ENCODE peak calls at places on chromosomes 4 and X, in four cellular contexts. X is IMR-90, T is mesendoderm, M is neuronal stem cell. P is an unnamed sample.

GRCh38 chr4:184453402-184454160 is 20.8 kb downstream of the IRF2 start:
- DNase-seq in X (peak), T (peak), M (no peak), P (no peak)

GRCh38 chrX:23662853-23663252 is 4.4 kb upstream of the PRDX4 start:
- DNase-seq in X (peak), T (no peak), M (no peak), P (no peak)

GRCh38 chrX:31329298-31329697 is 257.5 kb upstream of the FTHL17 start:
- DNase-seq in X (peak), T (no peak), M (no peak), P (no peak)

GRCh38 chrX:102867254-102867653 is 69.8 kb upstream of the RAB40AL start:
- DNase-seq in X (no peak), T (no peak), M (no peak), P (no peak)

GRCh38 chr4:151043803-151044535 is 28.9 kb upstream of the LRBA start:
- DNase-seq in X (peak), T (no peak), M (no peak), P (no peak)

GRCh38 chrX:135086197-135086854 is 34.0 kb downstream of the ETDB start:
- DNase-seq in X (peak), T (peak), M (peak), P (peak)

GRCh38 chrX:120625366-120625765 is 4.5 kb downstream of the C1GALT1C1 start:
- DNase-seq in X (no peak), T (no peak), M (no peak), P (no peak)

GRCh38 chr4:169345207-169345788 is 74.5 kb upstream of the SH3RF1 start:
- DNase-seq in X (peak), T (no peak), M (no peak), P (no peak)

GRCh38 chr4:3250956-3251690 is 2.2 kb downstream of the MSANTD1 start:
- DNase-seq in X (no peak), T (peak), M (no peak), P (peak)

GRCh38 chr4:173522160-173522873 is 7.7 kb downstream of the HAND2 start:
- DNase-seq in X (peak), T (peak), M (no peak), P (peak)

GRCh38 chrX:134580947-134581346 is 77.3 kb downstream of the PLAC1 start:
- DNase-seq in X (peak), T (no peak), M (no peak), P (no peak)

GRCh38 chr4:3320361-3321023 is 27.7 kb downstream of the RGS12 start:
- DNase-seq in X (no peak), T (no peak), M (no peak), P (peak)

GRCh38 chr4:68864438-68865177 is 48.8 kb downstream of the UGT2B10 start:
- DNase-seq in X (no peak), T (no peak), M (no peak), P (no peak)

DNA sequence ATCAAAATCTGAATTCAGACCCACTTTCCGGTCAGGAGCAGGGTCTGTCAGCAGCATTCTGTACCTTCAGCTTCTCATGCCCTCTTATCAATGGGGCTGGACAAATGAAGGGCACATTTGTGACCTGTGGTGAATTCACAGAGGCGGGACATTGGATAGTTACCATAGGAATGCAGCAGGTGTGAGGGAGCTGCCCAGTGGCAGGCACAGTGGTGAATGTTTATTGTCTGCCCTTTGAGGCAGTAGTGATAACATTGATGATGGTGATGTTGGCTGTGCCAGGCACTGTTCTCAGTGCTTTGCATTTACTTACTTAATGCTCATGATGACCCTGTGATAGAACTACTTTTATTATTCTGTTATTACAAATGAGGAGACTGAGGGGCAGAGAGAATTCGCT is 101.2 kb upstream of the KIT start:
- DNase-seq in X (no peak), T (no peak), M (no peak), P (no peak)
- H2AK5ac ChIP-seq in X (peak), T (no peak), M (no peak), P (no peak)

GRCh38 chr4:73703320-73703719 is 37.0 kb upstream of the CXCL8 start:
- DNase-seq in X (no peak), T (no peak), M (no peak), P (no peak)
- H2AK5ac ChIP-seq in X (peak), T (no peak), M (no peak), P (no peak)

GRCh38 chr4:931194-931959 is 739 bp downstream of the GAK start:
- DNase-seq in X (peak), T (no peak), M (no peak), P (no peak)
- H2AK5ac ChIP-seq in X (peak), T (no peak), M (peak), P (no peak)

GRCh38 chr4:10334506-10335028 is 122.7 kb downstream of the ZNF518B start:
- DNase-seq in X (no peak), T (no peak), M (no peak), P (no peak)

GRCh38 chr4:10335050-10335449 is 122.2 kb downstream of the ZNF518B start:
- DNase-seq in X (no peak), T (no peak), M (no peak), P (no peak)

GRCh38 chr4:10333942-10334341 is 123.3 kb downstream of the ZNF518B start:
- DNase-seq in X (no peak), T (peak), M (no peak), P (peak)

GRCh38 chr4:10336471-10336870 is 120.8 kb downstream of the ZNF518B start:
- DNase-seq in X (no peak), T (peak), M (no peak), P (no peak)
- H2AK5ac ChIP-seq in X (no peak), T (no peak), M (no peak), P (no peak)

DNA sequence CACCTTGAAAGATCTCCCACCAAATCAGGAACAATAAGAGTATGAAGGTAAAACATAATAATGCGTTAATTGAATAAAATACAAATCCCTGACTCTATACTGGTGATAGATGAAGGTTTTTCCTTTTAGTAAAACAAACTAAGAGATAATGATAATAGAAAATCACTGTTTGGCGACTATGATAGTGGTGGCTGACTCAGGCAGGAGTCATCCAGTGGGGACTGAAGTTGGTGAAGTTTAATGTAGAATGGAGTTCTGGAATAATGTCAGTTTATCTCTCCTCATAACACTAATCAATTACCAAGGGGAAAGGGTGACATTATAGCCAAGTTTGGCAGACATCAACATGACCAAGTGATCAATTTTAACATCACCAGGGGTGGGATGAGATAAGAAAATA is 21.3 kb downstream of the ABCG2 start:
- DNase-seq in X (peak), T (no peak), M (no peak), P (no peak)
- H2AK5ac ChIP-seq in X (peak), T (no peak), M (no peak), P (no peak)

DNA sequence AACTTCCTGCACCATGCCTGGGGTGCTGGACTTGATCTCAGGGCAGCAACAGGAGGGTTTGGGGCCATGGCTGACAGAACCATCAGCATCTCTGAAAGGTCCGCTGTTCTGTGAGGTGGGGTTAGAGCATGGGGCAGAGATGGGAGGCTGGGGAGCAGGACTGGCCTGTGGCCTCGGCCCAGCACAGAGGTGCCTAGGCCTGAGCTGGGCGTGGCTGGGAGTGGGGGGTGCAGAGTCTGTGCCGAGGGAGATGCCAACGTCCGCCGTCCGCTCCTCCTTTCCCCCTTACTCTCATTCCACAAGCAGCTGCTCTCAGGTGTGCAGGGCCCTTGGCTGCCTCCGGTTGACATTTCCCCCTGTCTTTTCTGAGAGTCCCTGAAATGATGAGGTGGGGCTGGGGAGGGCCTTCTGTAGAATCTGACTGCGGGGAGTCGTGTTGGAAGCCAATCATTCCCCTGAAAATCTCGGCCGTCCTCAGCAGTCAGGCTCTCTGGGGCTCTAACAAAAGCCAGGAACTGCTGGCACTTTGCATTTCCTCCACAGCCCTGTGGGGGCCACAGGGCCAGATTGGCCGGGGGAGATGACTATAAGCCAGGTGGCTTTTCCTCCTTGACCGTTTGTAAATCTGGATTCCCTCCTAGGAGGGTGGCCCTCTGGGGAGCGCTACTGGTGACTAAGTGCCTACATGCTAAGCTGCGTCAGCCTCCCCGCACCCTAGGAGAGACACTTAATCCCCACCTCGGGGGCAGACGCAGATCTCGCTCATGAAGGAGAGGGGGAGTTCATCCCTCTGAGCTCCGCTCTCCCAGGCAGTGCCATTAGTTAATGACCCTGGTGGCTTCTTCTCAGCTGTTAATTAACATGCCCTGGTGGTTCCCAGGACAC is 41.2 kb downstream of the EVC start:
- DNase-seq in X (peak), T (peak), M (peak), P (peak)
- H2AK5ac ChIP-seq in X (peak), T (no peak), M (no peak), P (no peak)

GRCh38 chr4:140298001-140298400 is 75.4 kb upstream of the SCOC start:
- DNase-seq in X (no peak), T (no peak), M (no peak), P (no peak)
- H2AK5ac ChIP-seq in X (peak), T (no peak), M (no peak), P (no peak)

GRCh38 chr4:4542824-4543485 is 1.1 kb upstream of the STX18 start:
- DNase-seq in X (no peak), T (peak), M (no peak), P (no peak)

GRCh38 chr4:4541040-4541631 is 712 bp downstream of the STX18 start:
- DNase-seq in X (peak), T (peak), M (no peak), P (no peak)

GRCh38 chr4:4541661-4542570 is at the start of gene STX18:
- DNase-seq in X (peak), T (peak), M (peak), P (peak)
- H2AK5ac ChIP-seq in X (peak), T (no peak), M (no peak), P (no peak)

DNA sequence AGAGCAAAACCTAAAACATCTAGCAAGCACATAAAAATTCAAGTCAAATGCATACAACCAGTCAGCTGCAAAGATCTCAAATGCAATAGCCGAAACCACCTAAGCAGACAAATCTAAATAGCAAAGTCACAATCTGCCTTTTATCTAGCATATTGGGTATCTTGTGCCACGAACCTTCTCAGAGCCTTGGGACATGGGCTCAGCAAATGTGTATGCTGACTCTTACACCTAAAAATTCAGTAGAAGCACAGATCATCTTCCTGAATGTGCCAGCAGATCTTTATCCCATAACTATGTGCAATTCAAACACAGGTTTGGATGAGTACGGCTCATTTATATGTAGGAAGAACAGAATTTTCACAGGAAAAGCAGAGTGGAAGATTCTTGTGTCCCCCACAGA is 492.1 kb downstream of the INPP4B start:
- DNase-seq in X (peak), T (no peak), M (no peak), P (no peak)
- H2AK5ac ChIP-seq in X (peak), T (no peak), M (no peak), P (no peak)

DNA sequence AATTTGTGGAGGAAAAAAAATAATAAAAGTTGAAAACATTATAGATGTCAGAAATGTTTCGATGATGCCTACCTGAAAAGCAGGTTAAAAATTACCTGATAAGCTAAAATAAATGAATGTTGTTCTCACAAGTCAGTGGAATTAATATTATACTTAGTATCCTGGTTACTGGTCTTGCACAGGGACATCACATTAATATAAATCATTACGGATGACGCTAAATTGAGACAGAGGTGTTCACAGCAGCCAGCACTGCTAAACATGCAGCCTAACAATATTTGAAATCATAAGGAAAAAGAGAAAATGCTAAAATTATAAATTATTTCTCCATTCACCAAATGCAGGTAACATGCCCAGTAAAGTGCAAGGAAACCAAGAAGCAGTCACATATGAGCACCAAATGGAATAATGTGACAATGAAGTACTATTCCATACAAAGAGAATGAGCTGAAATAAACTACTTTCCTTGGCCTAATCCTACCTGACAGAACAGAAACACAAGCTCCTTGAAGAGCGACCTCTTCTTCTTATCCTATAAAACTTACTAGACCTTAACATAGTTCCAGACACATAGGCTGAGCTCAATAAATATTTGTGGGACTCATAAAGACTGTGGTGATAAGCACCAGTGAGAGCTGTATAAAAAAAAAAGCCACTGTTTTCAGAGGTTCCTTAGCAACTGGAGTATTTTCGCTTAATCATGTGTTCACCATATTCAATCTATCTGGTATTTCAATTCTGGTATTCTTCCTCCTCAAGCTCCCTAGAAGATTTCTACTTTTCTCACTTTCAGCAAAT is 1129.8 kb downstream of the STPG2 start:
- DNase-seq in X (no peak), T (no peak), M (no peak), P (no peak)
- H2AK5ac ChIP-seq in X (no peak), T (no peak), M (no peak), P (no peak)

P was measured in H9.